ENCODE peak calls at places on chromosome 18, in six cellular contexts. M is H9, F is IMR-90, J is H1, O is neuronal stem cell, G is trophoblast cell. C is an unnamed sample.

GRCh38 chr18:31624892-31625640 is 33.4 kb downstream of the TTR start:
- DNase-seq in M (no peak), F (no peak), J (no peak), O (no peak), G (no peak), C (no peak)

GRCh38 chr18:23986610-23987359 is 27.8 kb upstream of the TTC39C start:
- DNase-seq in M (no peak), F (no peak), J (no peak), O (no peak), G (no peak), C (no peak)

GRCh38 chr18:33751613-33752221 is 173.7 kb downstream of the ASXL3 start:
- DNase-seq in M (no peak), F (peak), J (no peak), O (no peak), G (peak), C (peak)

GRCh38 chr18:80124131-80124530 is 15.1 kb downstream of the ADNP2 start:
- DNase-seq in M (no peak), F (no peak), J (no peak), O (no peak), G (no peak), C (no peak)

GRCh38 chr18:49976810-49977209 is 163.5 kb upstream of the ACAA2 start:
- DNase-seq in M (no peak), F (no peak), J (no peak), O (no peak), G (no peak), C (no peak)

GRCh38 chr18:49177071-49177470 is 226.3 kb upstream of the SMAD7 start:
- DNase-seq in M (no peak), F (no peak), J (no peak), O (no peak), G (no peak), C (peak)

GRCh38 chr18:49731421-49731841 is 81.9 kb downstream of the ACAA2 start:
- DNase-seq in M (no peak), F (no peak), J (no peak), O (no peak), G (peak), C (no peak)

GRCh38 chr18:33593261-33593660 is 15.2 kb downstream of the ASXL3 start:
- DNase-seq in M (no peak), F (no peak), J (no peak), O (no peak), G (peak), C (no peak)

GRCh38 chr18:28757466-28758008 is 580.6 kb upstream of the CDH2 start:
- DNase-seq in M (no peak), F (no peak), J (no peak), O (no peak), G (no peak), C (no peak)

GRCh38 chr18:11962586-11962985 is 18.7 kb upstream of the IMPA2 start:
- DNase-seq in M (no peak), F (no peak), J (no peak), O (no peak), G (no peak), C (peak)

GRCh38 chr18:59873616-59874015 is 26.2 kb upstream of the PMAIP1 start:
- DNase-seq in M (no peak), F (peak), J (no peak), O (no peak), G (no peak), C (peak)

GRCh38 chr18:43515481-43515880 is 238.2 kb upstream of the SYT4 start:
- DNase-seq in M (no peak), F (no peak), J (no peak), O (no peak), G (no peak), C (no peak)
- H4K91ac ChIP-seq in M (no peak), F (no peak), J (no peak), O (no peak), G (no peak), C (no peak)

GRCh38 chr18:76408480-76409067 is 86.5 kb downstream of the ZNF516 start:
- DNase-seq in M (no peak), F (no peak), J (no peak), O (no peak), G (no peak), C (no peak)

GRCh38 chr18:76410033-76410432 is 85.0 kb downstream of the ZNF516 start:
- DNase-seq in M (peak), F (no peak), J (no peak), O (no peak), G (no peak), C (no peak)

GRCh38 chr18:76412010-76412817 is 82.8 kb downstream of the ZNF516 start:
- DNase-seq in M (peak), F (no peak), J (no peak), O (no peak), G (no peak), C (no peak)

GRCh38 chr18:76412818-76413565 is 82.0 kb downstream of the ZNF516 start:
- DNase-seq in M (no peak), F (peak), J (no peak), O (no peak), G (no peak), C (no peak)

DNA sequence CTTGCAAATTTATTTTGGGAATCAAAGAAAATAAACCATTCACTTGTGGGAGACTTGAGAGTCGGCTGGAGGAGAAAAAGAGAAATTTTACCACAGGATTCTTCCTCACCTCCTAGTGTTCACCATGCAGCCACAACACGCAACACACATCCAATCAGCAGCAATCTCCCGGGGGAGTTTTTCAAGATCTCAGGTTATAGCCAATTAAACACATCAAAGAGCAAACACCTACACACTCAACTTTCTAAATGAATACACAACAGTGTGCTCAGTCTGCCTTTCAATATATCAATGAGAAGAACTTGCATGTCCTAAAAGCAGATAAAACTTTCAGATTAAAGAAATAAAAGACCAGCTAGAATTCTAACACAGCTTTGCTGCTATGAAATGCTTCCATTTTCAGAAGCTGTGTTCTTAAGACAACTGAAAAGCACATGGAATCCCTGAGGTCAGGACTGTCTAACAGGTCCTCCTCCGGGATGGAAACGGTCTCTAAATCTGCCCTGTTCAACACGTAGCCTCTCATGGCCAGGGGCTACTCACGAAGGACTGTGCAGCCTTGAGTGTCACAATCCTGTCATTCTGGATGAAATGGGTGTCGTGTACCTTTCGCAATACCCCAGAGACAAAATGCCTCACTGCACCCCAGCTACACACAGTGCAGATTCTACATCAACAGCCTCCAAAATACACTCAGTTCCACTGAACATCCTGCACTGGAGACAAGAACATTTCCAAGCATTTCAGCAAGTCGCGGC is 84.2 kb downstream of the ZNF516 start:
- DNase-seq in M (peak), F (no peak), J (no peak), O (no peak), G (no peak), C (no peak)
- H4K91ac ChIP-seq in M (no peak), F (no peak), J (no peak), O (no peak), G (no peak), C (no peak)

GRCh38 chr18:37305084-37305483 is 260.5 kb downstream of the CELF4 start:
- DNase-seq in M (no peak), F (no peak), J (no peak), O (no peak), G (no peak), C (no peak)

GRCh38 chr18:37306420-37306819 is 259.2 kb downstream of the CELF4 start:
- DNase-seq in M (peak), F (no peak), J (no peak), O (no peak), G (no peak), C (no peak)

GRCh38 chr18:37302519-37302918 is 263.1 kb downstream of the CELF4 start:
- DNase-seq in M (no peak), F (no peak), J (no peak), O (no peak), G (no peak), C (no peak)

GRCh38 chr18:37303009-37303408 is 262.6 kb downstream of the CELF4 start:
- DNase-seq in M (no peak), F (no peak), J (no peak), O (no peak), G (no peak), C (no peak)

DNA sequence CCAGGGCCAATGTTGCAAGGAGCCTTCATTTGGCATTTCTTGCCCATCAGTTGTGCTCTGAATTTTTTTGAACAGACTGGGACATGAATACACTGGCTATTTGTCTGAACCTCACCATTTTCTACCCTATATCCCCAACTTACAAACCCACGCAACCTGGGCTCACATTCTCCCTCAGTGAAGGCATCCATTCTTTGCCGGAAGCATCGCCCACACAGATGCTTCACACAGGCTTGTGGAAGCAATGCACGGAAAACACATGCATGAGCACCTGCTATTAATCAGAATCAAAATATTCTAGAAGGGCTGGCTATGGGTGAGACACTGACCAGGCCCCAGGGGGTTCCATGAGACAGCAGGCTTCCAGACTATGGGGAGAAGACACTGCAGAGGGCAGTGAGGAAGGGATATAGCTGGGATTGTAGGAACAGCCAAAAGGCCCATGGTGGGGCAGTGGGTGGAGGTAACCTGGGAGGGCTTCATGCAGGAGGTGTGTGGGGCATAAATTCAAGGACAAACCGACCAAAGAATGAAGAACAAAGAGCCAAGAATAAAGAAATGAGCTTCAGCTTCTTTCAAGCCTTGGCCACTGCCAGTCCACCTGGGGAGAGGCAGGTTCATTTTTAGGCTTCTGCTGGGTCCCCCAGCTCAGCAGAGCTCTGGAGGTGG is 261.5 kb downstream of the CELF4 start:
- DNase-seq in M (no peak), F (no peak), J (no peak), O (no peak), G (no peak), C (no peak)
- H4K91ac ChIP-seq in M (no peak), F (no peak), J (no peak), O (no peak), G (no peak), C (no peak)

GRCh38 chr18:74141638-74142037 is 6.0 kb downstream of the FBXO15 start:
- DNase-seq in M (no peak), F (no peak), J (no peak), O (no peak), G (no peak), C (no peak)
- H4K91ac ChIP-seq in M (no peak), F (peak), J (no peak), O (no peak), G (no peak), C (peak)

DNA sequence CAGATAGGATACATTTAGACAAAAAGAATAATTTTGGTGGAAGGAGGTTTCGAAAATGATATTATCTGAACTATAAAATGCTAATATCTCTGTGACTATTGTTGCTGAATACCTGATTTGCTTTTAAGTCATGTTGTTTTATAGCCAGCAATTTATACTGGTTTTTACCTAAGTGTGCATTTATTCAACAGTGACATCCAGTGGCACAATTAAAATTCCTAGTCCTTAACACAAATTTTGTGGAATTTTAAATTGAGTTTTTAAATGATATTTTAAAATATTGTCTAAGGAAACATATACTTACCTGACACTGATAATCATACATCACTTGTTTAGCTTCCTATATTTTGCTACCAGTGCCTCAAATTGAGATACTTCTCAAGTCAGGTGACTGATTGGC is 144.8 kb downstream of the ARHGAP28 start:
- DNase-seq in M (no peak), F (peak), J (no peak), O (no peak), G (no peak), C (peak)
- H4K91ac ChIP-seq in M (no peak), F (no peak), J (no peak), O (no peak), G (no peak), C (no peak)

DNA sequence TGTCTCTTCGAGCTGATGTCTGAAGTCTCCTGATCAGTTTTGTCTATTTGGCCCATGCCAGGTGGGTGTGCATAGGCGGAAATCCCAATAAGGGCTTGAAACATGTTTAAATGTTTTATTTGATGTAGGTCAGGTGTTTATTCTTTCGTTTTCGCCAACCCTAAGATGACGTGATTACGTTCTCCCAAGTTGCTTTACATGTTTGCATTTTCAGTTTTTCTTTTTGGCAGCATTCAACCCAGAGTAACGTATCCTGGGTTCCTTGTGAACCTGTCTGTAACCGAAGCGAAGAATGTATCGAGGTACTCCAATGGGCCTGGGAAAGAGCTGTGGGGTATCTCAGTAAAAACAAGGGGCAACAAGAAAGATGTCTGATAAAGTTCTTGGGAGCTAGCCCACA is 3.1 kb downstream of the ALPK2 start:
- DNase-seq in M (no peak), F (no peak), J (no peak), O (no peak), G (no peak), C (no peak)
- H4K91ac ChIP-seq in M (no peak), F (no peak), J (no peak), O (no peak), G (peak), C (no peak)

DNA sequence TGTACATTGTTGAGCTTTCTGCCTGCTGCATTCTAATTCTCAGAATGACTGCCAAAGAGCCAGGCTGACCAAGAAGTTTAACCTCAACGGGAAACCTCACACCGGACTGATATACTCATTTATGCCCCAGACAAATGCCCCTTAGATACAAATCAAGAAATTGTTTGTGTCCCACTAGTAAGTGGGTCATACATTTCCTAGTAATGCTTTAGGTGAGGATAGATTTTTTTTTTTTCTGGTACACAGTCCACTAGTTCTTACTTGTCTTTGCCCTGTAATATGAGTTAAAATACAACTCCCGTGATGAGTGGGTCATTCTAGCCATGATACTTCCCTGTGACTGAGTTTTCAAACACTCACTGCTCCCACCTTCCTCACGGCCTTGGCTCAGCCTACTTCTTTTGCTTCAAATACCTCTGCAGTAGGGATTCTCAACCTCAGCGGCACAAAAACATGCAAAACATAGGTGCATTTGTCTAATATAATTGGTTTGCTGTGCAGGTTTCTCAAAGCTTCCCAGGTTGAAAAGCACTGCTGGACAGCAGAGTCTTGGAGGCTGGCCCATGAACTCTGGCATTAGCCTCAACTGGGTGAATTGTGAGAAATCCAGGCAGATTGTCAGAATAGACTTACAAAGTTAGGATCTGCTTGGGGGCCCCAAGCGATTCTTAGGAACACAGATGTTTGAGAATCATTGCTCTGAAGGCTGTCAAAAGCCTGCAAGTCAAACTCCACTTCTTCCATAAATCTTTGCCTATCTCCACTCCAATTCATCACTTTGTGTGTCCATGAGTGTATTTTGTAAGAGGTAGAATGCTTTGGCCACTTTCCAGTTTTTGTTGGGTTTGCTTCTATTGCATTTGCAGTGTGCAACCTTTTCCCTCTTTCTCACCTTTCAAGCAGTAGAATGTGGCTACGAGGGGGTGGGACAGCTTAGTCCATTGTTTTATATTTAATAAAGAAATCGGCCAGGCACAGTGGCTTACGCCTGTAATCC is 35.5 kb downstream of the TGIF1 start:
- DNase-seq in M (no peak), F (no peak), J (no peak), O (no peak), G (no peak), C (no peak)
- H4K91ac ChIP-seq in M (no peak), F (no peak), J (no peak), O (no peak), G (no peak), C (no peak)

C was measured in mesenchymal stem cell.